ENCODE peak calls at places on chromosomes 5 and 9, in five cellular contexts. K, X, L, F and N are unnamed samples.

GRCh38 chr5:83377131-83377865 is 94.2 kb upstream of the VCAN start:
- DNase-seq in K (no peak), X (no peak), L (no peak), F (no peak), N (no peak)

GRCh38 chr5:157328277-157328912 is 62.5 kb downstream of the CYFIP2 start:
- DNase-seq in K (no peak), X (peak; percentile 74), L (peak; percentile 49), F (peak; percentile 68), N (peak; percentile 89)

GRCh38 chr5:80389575-80389974 is 18.3 kb upstream of the ZFYVE16 start:
- DNase-seq in K (no peak), X (no peak), L (peak; percentile 25), F (no peak), N (no peak)

GRCh38 chr5:117738571-117738970 is 1163.9 kb upstream of the SEMA6A start:
- DNase-seq in K (no peak), X (no peak), L (no peak), F (no peak), N (no peak)

GRCh38 chr5:83434929-83435328 is 36.6 kb upstream of the VCAN start:
- DNase-seq in K (no peak), X (no peak), L (no peak), F (no peak), N (no peak)

GRCh38 chr9:16207161-16207560 is 654.3 kb downstream of the CCDC171 start:
- DNase-seq in K (no peak), X (peak; percentile 76), L (no peak), F (no peak), N (peak; percentile 50)

GRCh38 chr9:79395691-79396558 is 175.8 kb upstream of the TLE4 start:
- DNase-seq in K (no peak), X (no peak), L (no peak), F (no peak), N (no peak)

GRCh38 chr9:82563094-82563493 is 499.8 kb downstream of the RASEF start:
- DNase-seq in K (no peak), X (no peak), L (no peak), F (no peak), N (no peak)

GRCh38 chr5:80291776-80292175 is 28.0 kb upstream of the SPZ1 start:
- DNase-seq in K (no peak), X (no peak), L (no peak), F (no peak), N (no peak)

GRCh38 chr9:133643978-133644760 is 8.0 kb downstream of the DBH start:
- DNase-seq in K (no peak), X (no peak), L (no peak), F (peak; percentile 33), N (no peak)

GRCh38 chr5:14870347-14871083 is 1.1 kb downstream of the ANKH start:
- DNase-seq in K (peak; percentile 66), X (peak; percentile 77), L (peak; percentile 61), F (peak; percentile 79), N (no peak)

GRCh38 chr9:109194157-109194556 is 27.1 kb upstream of the FRRS1L start:
- DNase-seq in K (no peak), X (no peak), L (no peak), F (no peak), N (no peak)

GRCh38 chr5:149563461-149563860 is 12.2 kb upstream of the CSNK1A1 start:
- DNase-seq in K (no peak), X (peak; percentile 50), L (no peak), F (no peak), N (no peak)

GRCh38 chr9:114008667-114009410 is 69.3 kb downstream of the AMBP start:
- DNase-seq in K (no peak), X (no peak), L (no peak), F (no peak), N (no peak)

GRCh38 chr5:90940227-90940995 is 381.8 kb downstream of the ADGRV1 start:
- DNase-seq in K (no peak), X (peak; percentile 58), L (peak; percentile 81), F (peak; percentile 44), N (peak; percentile 80)

GRCh38 chr5:139486201-139486600 is 3.6 kb upstream of the STING1 start:
- DNase-seq in K (no peak), X (no peak), L (no peak), F (no peak), N (no peak)

GRCh38 chr9:21679432-21679831 is 123.0 kb upstream of the MTAP start:
- DNase-seq in K (no peak), X (no peak), L (no peak), F (no peak), N (no peak)
- H3K27ac ChIP-seq in K (no peak overlapping the region), X (no peak overlapping the region), L (no peak overlapping the region), F (no peak overlapping the region), N (no peak overlapping the region)

GRCh38 chr5:61450170-61450815 is 118.2 kb downstream of the ZSWIM6 start:
- DNase-seq in K (no peak), X (no peak), L (peak; percentile 32), F (no peak), N (peak; percentile 47)
- H3K27ac ChIP-seq in K (no peak overlapping the region), X (no peak overlapping the region), L (peak overlapping the region; percentile 51), F (no peak overlapping the region), N (peak overlapping the region; percentile 63)

GRCh38 chr5:54022156-54022685 is 288.2 kb downstream of the ARL15 start:
- DNase-seq in K (no peak), X (no peak), L (no peak), F (no peak), N (no peak)

GRCh38 chr5:54017580-54017979 is 292.8 kb downstream of the ARL15 start:
- DNase-seq in K (no peak), X (no peak), L (no peak), F (no peak), N (no peak)

GRCh38 chr5:54018438-54018837 is 291.9 kb downstream of the ARL15 start:
- DNase-seq in K (no peak), X (no peak), L (no peak), F (no peak), N (no peak)

GRCh38 chr5:54024466-54024865 is 285.9 kb downstream of the ARL15 start:
- DNase-seq in K (no peak), X (no peak), L (no peak), F (no peak), N (no peak)

GRCh38 chr5:54021413-54022155 is 288.8 kb downstream of the ARL15 start:
- DNase-seq in K (no peak), X (peak; percentile 14), L (no peak), F (no peak), N (no peak)
- H3K27ac ChIP-seq in K (no peak overlapping the region), X (no peak overlapping the region), L (no peak overlapping the region), F (no peak overlapping the region), N (peak overlapping the region; percentile 54)

DNA sequence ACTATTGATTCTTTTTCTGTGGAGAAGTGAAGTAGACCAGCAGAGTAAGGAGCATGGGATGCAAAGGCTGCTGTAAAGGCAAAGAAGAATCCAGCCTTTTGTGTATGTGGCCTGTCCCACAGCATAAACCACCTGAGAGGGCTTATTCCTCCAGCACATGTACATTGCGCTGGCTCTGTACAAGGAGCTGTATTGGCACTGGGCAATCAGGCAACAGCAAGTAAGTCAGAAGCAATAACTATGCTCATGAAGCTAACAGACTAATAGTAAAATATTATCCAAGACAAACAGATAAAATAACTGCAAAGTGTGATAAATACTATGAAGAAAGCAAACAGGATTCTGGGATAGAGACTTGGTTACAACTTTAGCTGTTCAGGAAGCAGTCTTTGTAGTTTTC is 86.2 kb downstream of the LURAP1L start:
- DNase-seq in K (no peak), X (no peak), L (no peak), F (no peak), N (no peak)
- H3K27ac ChIP-seq in K (no peak overlapping the region), X (no peak overlapping the region), L (peak overlapping the region; percentile 59), F (no peak overlapping the region), N (peak overlapping the region; percentile 81)

GRCh38 chr5:126938461-126938860 is 91.9 kb downstream of the MARCHF3 start:
- DNase-seq in K (no peak), X (no peak), L (no peak), F (no peak), N (no peak)
- H3K27ac ChIP-seq in K (no peak overlapping the region), X (no peak overlapping the region), L (no peak overlapping the region), F (no peak overlapping the region), N (no peak overlapping the region)

GRCh38 chr5:151632941-151633340 is 41.8 kb upstream of the FAT2 start:
- DNase-seq in K (no peak), X (no peak), L (no peak), F (no peak), N (no peak)
- H3K27ac ChIP-seq in K (no peak overlapping the region), X (no peak overlapping the region), L (no peak overlapping the region), F (no peak overlapping the region), N (no peak overlapping the region)

GRCh38 chr5:173039964-173040363 is 16.2 kb upstream of the CREBRF start:
- DNase-seq in K (no peak), X (no peak), L (no peak), F (no peak), N (no peak)
- H3K27ac ChIP-seq in K (no peak overlapping the region), X (no peak overlapping the region), L (no peak overlapping the region), F (no peak overlapping the region), N (no peak overlapping the region)